ENCODE peak calls at places on chromosomes 3 and 15, in eight cellular contexts. E is stomach, B is transverse colon, W is breast epithelium, I is HCT116, M is sigmoid colon, S is GM12892, H is GM12891. T is an unnamed sample.

GRCh38 chr3:126349071-126349470 is 8.1 kb downstream of the KLF15 start:
- DNase-seq in E (peak; percentile 18), B (peak; percentile 3), W (no peak), I (no peak), M (peak; percentile 66), S (no peak), H (no peak), T (no peak)

GRCh38 chr15:89766357-89767311 is 9.5 kb upstream of the MESP2 start:
- DNase-seq in E (peak; percentile 52), B (no peak), W (no peak), I (no peak), M (no peak), S (no peak), H (no peak), T (no peak)

GRCh38 chr15:68347392-68347791 is 69.8 kb downstream of the FEM1B start:
- DNase-seq in E (no peak), B (no peak), W (no peak), I (no peak), M (no peak), S (no peak), H (no peak), T (no peak)

GRCh38 chr3:63519426-63519825 is 133.0 kb upstream of the SNTN start:
- DNase-seq in E (no peak), B (no peak), W (no peak), I (no peak), M (no peak), S (no peak), H (no peak), T (no peak)

GRCh38 chr3:117074833-117075232 is 365.3 kb downstream of the TUSC7 start:
- DNase-seq in E (no peak), B (no peak), W (no peak), I (no peak), M (no peak), S (no peak), H (no peak), T (no peak)

GRCh38 chr3:125103406-125103805 is 47.6 kb upstream of the HEG1 start:
- DNase-seq in E (no peak), B (no peak), W (no peak), I (no peak), M (no peak), S (no peak), H (no peak), T (no peak)

GRCh38 chr3:46926871-46927717 is 49.5 kb downstream of the CCDC12 start:
- DNase-seq in E (peak; percentile 25), B (peak; percentile 47), W (no peak), I (no peak), M (peak; percentile 61), S (peak; percentile 81), H (peak; percentile 73), T (no peak)

GRCh38 chr3:62374375-62374876 is 1.1 kb upstream of the FEZF2 start:
- DNase-seq in E (no peak), B (no peak), W (no peak), I (no peak), M (no peak), S (no peak), H (no peak), T (no peak)

GRCh38 chr15:67076147-67076843 is 10.9 kb downstream of the SMAD3 start:
- DNase-seq in E (peak; percentile 58), B (no peak), W (no peak), I (peak; percentile 69), M (no peak), S (no peak), H (no peak), T (no peak)
- TF ChIP-seq POLR2AphosphoS5 in E (no peak), B (no peak), W (no peak), I (peak; percentile 61), M (no peak), S (peak; percentile 57), H (peak; percentile 73), T (no peak)

GRCh38 chr15:33029247-33029646 is 165.3 kb downstream of the FMN1 start:
- DNase-seq in E (no peak), B (no peak), W (no peak), I (no peak), M (no peak), S (no peak), H (no peak), T (no peak)

GRCh38 chr15:33027636-33028035 is 166.9 kb downstream of the FMN1 start:
- DNase-seq in E (no peak), B (no peak), W (no peak), I (no peak), M (no peak), S (no peak), H (no peak), T (no peak)

GRCh38 chr15:33030315-33030714 is 164.2 kb downstream of the FMN1 start:
- DNase-seq in E (no peak), B (no peak), W (no peak), I (no peak), M (no peak), S (no peak), H (no peak), T (no peak)

GRCh38 chr15:33026614-33027013 is 167.9 kb downstream of the FMN1 start:
- DNase-seq in E (no peak), B (no peak), W (peak; percentile 37), I (no peak), M (no peak), S (no peak), H (no peak), T (no peak)

DNA sequence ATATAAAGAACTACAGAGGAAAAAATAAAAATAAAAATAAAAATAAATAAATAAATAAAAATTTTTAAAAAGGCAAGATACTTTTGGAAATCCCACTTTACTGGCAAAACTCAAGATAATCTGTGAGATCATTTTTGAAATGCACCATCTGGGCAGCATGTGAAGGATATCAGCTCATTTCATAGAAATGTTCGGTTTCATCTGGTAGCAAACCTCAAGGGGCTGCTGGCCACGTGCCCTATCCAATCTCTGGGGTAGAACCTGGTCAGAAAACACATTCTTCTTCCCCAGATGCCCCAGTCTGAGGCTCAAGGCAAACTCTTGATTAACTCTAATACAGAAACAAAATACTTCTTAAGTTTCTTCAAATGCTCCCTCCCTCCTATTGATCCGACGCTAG is 166.0 kb downstream of the FMN1 start:
- DNase-seq in E (no peak), B (no peak), W (no peak), I (no peak), M (no peak), S (no peak), H (no peak), T (no peak)
- TF ChIP-seq POLR2AphosphoS5 in E (no peak), B (no peak), W (no peak), I (no peak), M (no peak), S (no peak), H (no peak), T (no peak)

DNA sequence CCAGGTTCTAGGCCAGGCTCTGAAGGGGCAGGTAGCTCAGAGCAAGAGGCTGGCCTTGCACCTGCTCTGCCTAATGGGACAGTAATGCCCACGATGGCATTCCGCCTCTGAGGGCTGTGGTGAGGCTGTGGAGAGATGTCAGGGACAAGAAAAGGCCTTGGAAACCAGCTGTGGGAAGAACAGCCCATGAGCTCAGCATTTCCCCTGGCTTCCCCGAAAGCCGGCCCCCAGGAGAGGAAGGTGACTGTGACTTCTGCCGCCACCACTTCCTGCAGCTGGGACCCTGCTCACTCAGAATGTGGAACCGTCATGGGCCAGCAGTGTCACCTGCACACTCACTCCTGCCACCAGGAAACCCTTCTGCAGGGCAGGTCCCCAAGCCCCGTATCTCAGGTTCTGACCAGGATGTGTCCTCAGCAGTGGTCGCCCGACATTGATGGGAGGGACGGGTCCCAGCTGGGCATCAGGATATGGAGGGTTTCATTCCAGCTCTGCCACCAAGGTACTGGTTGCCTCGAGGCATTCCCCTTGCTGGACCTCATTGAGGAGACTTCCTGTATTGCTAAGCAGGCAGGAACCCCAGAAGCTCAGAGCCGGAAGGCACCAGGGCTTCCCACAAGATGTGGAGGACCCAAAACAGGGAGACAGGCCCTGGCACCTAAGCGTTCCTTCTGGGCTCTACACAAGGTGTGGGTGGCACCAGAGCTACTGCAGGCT is 30.7 kb downstream of the SEMA7A start:
- DNase-seq in E (peak; percentile 46), B (peak; percentile 68), W (no peak), I (no peak), M (no peak), S (peak; percentile 74), H (no peak), T (no peak)
- TF ChIP-seq POLR2AphosphoS5 in E (no peak), B (no peak), W (no peak), I (no peak), M (no peak), S (no peak), H (no peak), T (no peak)

GRCh38 chr3:5022966-5023776 is 43.9 kb downstream of the BHLHE40 start:
- DNase-seq in E (peak; percentile 34), B (no peak), W (peak; percentile 81), I (peak; percentile 97), M (peak; percentile 87), S (no peak), H (no peak), T (no peak)
- TF ChIP-seq POLR2AphosphoS5 in E (no peak), B (peak; percentile 5), W (peak; percentile 23), I (peak; percentile 79), M (no peak), S (no peak), H (no peak), T (no peak)

GRCh38 chr15:41851167-41851523 is 12.5 kb downstream of the PLA2G4B start:
- DNase-seq in E (no peak), B (no peak), W (no peak), I (no peak), M (no peak), S (no peak), H (no peak), T (no peak)
- TF ChIP-seq POLR2AphosphoS5 in E (no peak), B (no peak), W (no peak), I (no peak), M (no peak), S (no peak), H (no peak), T (no peak)

T was measured in SK-N-MC.